ENCODE peak calls at places on chromosomes 12 and 14, in seven cellular contexts. E is endothelial cell; C is WTC11; T is activated gamma-delta T cell treated with Interleukin-2 at 50 U/mL for 16 hours; P is non-pigmented ciliary epithelial cell; N is stimulated activated CD8-positive, alpha-beta memory T cell treated with anti-CD3 and anti-CD28 coated beads, Interleukin-7, amount 100 ng/mL, for 1 hour; J is mesothelial cell of epicardium. V is an unnamed sample.

GRCh38 chr14:103718572-103718971 is 3.0 kb downstream of the ZFYVE21 start:
- DNase-seq in C (no peak), N (no peak), P (no peak), J (no peak), E (no peak), T (no peak), V (no peak)

GRCh38 chr14:80310950-80311349 is 99.6 kb upstream of the DIO2 start:
- DNase-seq in E (no peak), J (no peak), P (no peak), T (no peak), C (no peak), N (no peak), V (no peak)

GRCh38 chr14:67059576-67059975 is 129.7 kb upstream of the GARIN2 start:
- DNase-seq in T (no peak), P (no peak), N (no peak), E (no peak), C (no peak), J (no peak), V (no peak)

GRCh38 chr12:94615284-94616216 is 34.8 kb downstream of the TMCC3 start:
- DNase-seq in N (no peak), C (no peak), J (no peak), E (no peak), P (no peak), T (no peak), V (no peak)

GRCh38 chr14:39666386-39666785 is 234.2 kb upstream of the FBXO33 start:
- DNase-seq in E (no peak), J (no peak), T (no peak), C (no peak), P (no peak), N (no peak), V (no peak)

GRCh38 chr14:21071225-21072041 is 1.3 kb downstream of the ARHGEF40 start:
- DNase-seq in C (peak), J (peak), T (peak), N (no peak), E (peak), P (peak), V (peak)

GRCh38 chr12:53586745-53587144 is 39.4 kb downstream of the ATF7 start:
- DNase-seq in P (no peak), J (no peak), C (no peak), T (no peak), N (no peak), E (no peak), V (no peak)

GRCh38 chr12:62957233-62957953 is 22.4 kb upstream of the PPM1H start:
- DNase-seq in T (no peak), E (no peak), J (no peak), C (no peak), N (no peak), P (peak), V (no peak)

GRCh38 chr14:61585598-61586538 is 109.4 kb upstream of the HIF1A start:
- DNase-seq in C (no peak), E (no peak), J (no peak), N (no peak), P (no peak), T (no peak), V (no peak)

V was measured in SIG-M5.